ENCODE peak calls at places on chromosomes 5 and 9, in six cellular contexts. One of them, this sample, is unnamed.

GRCh38 chr9:95810814-95811213 is 64.7 kb upstream of the ERCC6L2 start:
- DNase-seq in prostate gland: no peak
- DNase-seq in IMR-90: no peak
- DNase-seq in GM06990: no peak
- DNase-seq in right atrium auricular region: no peak
- DNase-seq in AG10803: no peak
- DNase-seq in this sample: no peak

GRCh38 chr5:113029614-113030013 is 53.0 kb downstream of the DCP2 start:
- DNase-seq in prostate gland: no peak
- DNase-seq in GM06990: no peak
- DNase-seq in right atrium auricular region: no peak
- DNase-seq in IMR-90: peak; percentile 31
- DNase-seq in AG10803: peak; percentile 74
- DNase-seq in this sample: peak; percentile 63

GRCh38 chr9:122364783-122365150 is 6.1 kb upstream of the PTGS1 start:
- DNase-seq in prostate gland: no peak
- DNase-seq in IMR-90: peak; percentile 44
- DNase-seq in AG10803: peak; percentile 87
- DNase-seq in right atrium auricular region: peak; percentile 87
- DNase-seq in GM06990: no peak
- DNase-seq in this sample: no peak

GRCh38 chr5:56625577-56625976 is 189.8 kb upstream of the MAP3K1 start:
- DNase-seq in right atrium auricular region: no peak
- DNase-seq in AG10803: peak; percentile 96
- DNase-seq in prostate gland: no peak
- DNase-seq in IMR-90: peak; percentile 96
- DNase-seq in GM06990: no peak
- DNase-seq in this sample: peak; percentile 93

GRCh38 chr5:16742938-16743337 is 126.1 kb upstream of the RETREG1 start:
- DNase-seq in prostate gland: no peak
- DNase-seq in AG10803: no peak
- DNase-seq in GM06990: no peak
- DNase-seq in right atrium auricular region: no peak
- DNase-seq in IMR-90: peak; percentile 61
- DNase-seq in this sample: peak; percentile 53

GRCh38 chr5:117488976-117489500 is 914.4 kb upstream of the SEMA6A start:
- DNase-seq in IMR-90: no peak
- DNase-seq in GM06990: no peak
- DNase-seq in right atrium auricular region: no peak
- DNase-seq in AG10803: no peak
- DNase-seq in prostate gland: no peak
- DNase-seq in this sample: no peak

GRCh38 chr9:10612649-10613398 is at the start of gene PTPRD:
- DNase-seq in right atrium auricular region: no peak
- DNase-seq in GM06990: peak; percentile 1
- DNase-seq in AG10803: peak; percentile 1
- DNase-seq in prostate gland: no peak
- DNase-seq in IMR-90: peak; percentile 5
- DNase-seq in this sample: peak; percentile 27

GRCh38 chr5:17305964-17306725 is 88.7 kb downstream of the BASP1 start:
- DNase-seq in IMR-90: peak; percentile 84
- DNase-seq in right atrium auricular region: peak; percentile 84
- DNase-seq in GM06990: no peak
- DNase-seq in prostate gland: peak; percentile 92
- DNase-seq in AG10803: peak; percentile 77
- DNase-seq in this sample: peak; percentile 83

GRCh38 chr9:5113994-5114748 is 71.3 kb downstream of the INSL6 start:
- DNase-seq in GM06990: peak; percentile 5
- DNase-seq in IMR-90: no peak
- DNase-seq in prostate gland: no peak
- DNase-seq in right atrium auricular region: no peak
- DNase-seq in AG10803: no peak
- DNase-seq in this sample: no peak

GRCh38 chr5:166499452-166500240 is 1791.8 kb upstream of the WWC1 start:
- DNase-seq in AG10803: no peak
- DNase-seq in IMR-90: no peak
- DNase-seq in prostate gland: no peak
- DNase-seq in right atrium auricular region: no peak
- DNase-seq in GM06990: no peak
- DNase-seq in this sample: no peak

GRCh38 chr9:77750284-77750683 is 102.2 kb upstream of the GNA14 start:
- DNase-seq in IMR-90: peak; percentile 60
- DNase-seq in AG10803: peak; percentile 23
- DNase-seq in prostate gland: no peak
- DNase-seq in right atrium auricular region: no peak
- DNase-seq in GM06990: no peak
- DNase-seq in this sample: peak; percentile 71

GRCh38 chr9:87324613-87325194 is 173.0 kb upstream of the DAPK1 start:
- DNase-seq in prostate gland: peak; percentile 36
- DNase-seq in AG10803: peak; percentile 72
- DNase-seq in GM06990: no peak
- DNase-seq in right atrium auricular region: no peak
- DNase-seq in IMR-90: peak; percentile 68
- DNase-seq in this sample: peak; percentile 79

GRCh38 chr9:111271481-111272080 is 58.4 kb downstream of the OR2K2 start:
- DNase-seq in right atrium auricular region: no peak
- DNase-seq in GM06990: no peak
- DNase-seq in AG10803: peak; percentile 13
- DNase-seq in IMR-90: peak; percentile 65
- DNase-seq in prostate gland: no peak
- DNase-seq in this sample: no peak

GRCh38 chr5:114561415-114561814 is 199.5 kb downstream of the KCNN2 start:
- DNase-seq in AG10803: no peak
- DNase-seq in prostate gland: no peak
- DNase-seq in GM06990: no peak
- DNase-seq in IMR-90: no peak
- DNase-seq in right atrium auricular region: no peak
- DNase-seq in this sample: no peak

GRCh38 chr5:76615759-76616158 is 7.4 kb downstream of the F2RL2 start:
- DNase-seq in AG10803: no peak
- DNase-seq in prostate gland: no peak
- DNase-seq in IMR-90: peak; percentile 68
- DNase-seq in right atrium auricular region: no peak
- DNase-seq in GM06990: no peak
- DNase-seq in this sample: no peak

GRCh38 chr5:164597293-164597900 is 1092.0 kb downstream of the MAT2B start:
- DNase-seq in prostate gland: no peak
- DNase-seq in IMR-90: no peak
- DNase-seq in GM06990: no peak
- DNase-seq in AG10803: no peak
- DNase-seq in right atrium auricular region: no peak
- DNase-seq in this sample: peak; percentile 1

GRCh38 chr5:168843277-168843997 is 264.3 kb upstream of the PANK3 start:
- DNase-seq in AG10803: peak; percentile 58
- DNase-seq in right atrium auricular region: no peak
- DNase-seq in IMR-90: no peak
- DNase-seq in prostate gland: no peak
- DNase-seq in GM06990: no peak
- DNase-seq in this sample: peak; percentile 66

GRCh38 chr5:43044181-43044914 is 4.2 kb upstream of the ANXA2R start:
- DNase-seq in IMR-90: peak; percentile 68
- DNase-seq in prostate gland: no peak
- DNase-seq in GM06990: no peak
- DNase-seq in AG10803: peak; percentile 39
- DNase-seq in right atrium auricular region: no peak
- DNase-seq in this sample: no peak

GRCh38 chr9:128625391-128626145 is 31.1 kb downstream of the DYNC2I2 start:
- DNase-seq in GM06990: no peak
- DNase-seq in IMR-90: no peak
- DNase-seq in AG10803: peak; percentile 61
- DNase-seq in prostate gland: no peak
- DNase-seq in right atrium auricular region: no peak
- DNase-seq in this sample: no peak
- TF ChIP-seq CTCF in GM06990: no peak
- TF ChIP-seq CTCF in IMR-90: no peak
- TF ChIP-seq CTCF in AG10803: peak; percentile 7
- TF ChIP-seq CTCF in prostate gland: no peak
- TF ChIP-seq CTCF in right atrium auricular region: no peak
- TF ChIP-seq CTCF in this sample: no peak

DNA sequence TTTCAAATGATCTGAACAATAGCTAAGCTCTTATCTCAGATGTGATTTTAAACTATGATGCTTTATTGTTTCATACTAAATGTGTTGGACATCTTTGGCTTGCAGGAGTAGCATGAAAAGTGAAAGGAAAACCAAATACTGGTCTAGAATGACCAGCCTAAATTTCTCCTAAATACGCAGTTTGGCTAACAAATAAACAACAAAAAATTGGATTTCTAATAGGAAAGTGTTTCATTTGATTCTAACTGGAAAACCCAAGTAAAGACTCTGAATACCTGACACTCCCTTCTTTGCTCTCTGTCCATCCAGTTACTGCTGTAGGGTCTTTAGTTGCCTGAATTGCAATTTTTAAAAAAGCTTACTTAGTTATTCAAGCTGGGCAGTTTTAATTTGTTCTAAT is 111.7 kb upstream of the ACOT12 start:
- DNase-seq in right atrium auricular region: no peak
- DNase-seq in IMR-90: no peak
- DNase-seq in AG10803: no peak
- DNase-seq in prostate gland: no peak
- DNase-seq in GM06990: no peak
- DNase-seq in this sample: no peak
- H3K4me3 ChIP-seq in right atrium auricular region: no peak overlapping the region
- H3K4me3 ChIP-seq in IMR-90: no peak overlapping the region
- H3K4me3 ChIP-seq in AG10803: no peak overlapping the region
- H3K4me3 ChIP-seq in prostate gland: no peak overlapping the region
- H3K4me3 ChIP-seq in GM06990: no peak overlapping the region
- H3K4me3 ChIP-seq in this sample: no peak overlapping the region

GRCh38 chr5:146461319-146461718 is 14.2 kb downstream of the TCERG1 start:
- DNase-seq in prostate gland: no peak
- DNase-seq in IMR-90: peak; percentile 20
- DNase-seq in GM06990: no peak
- DNase-seq in right atrium auricular region: no peak
- DNase-seq in AG10803: peak; percentile 15
- DNase-seq in this sample: peak; percentile 8

GRCh38 chr5:146463446-146463845 is 16.3 kb downstream of the TCERG1 start:
- DNase-seq in IMR-90: no peak
- DNase-seq in AG10803: no peak
- DNase-seq in prostate gland: no peak
- DNase-seq in GM06990: no peak
- DNase-seq in right atrium auricular region: no peak
- DNase-seq in this sample: no peak

GRCh38 chr5:146467729-146468128 is 20.6 kb downstream of the TCERG1 start:
- DNase-seq in AG10803: no peak
- DNase-seq in right atrium auricular region: no peak
- DNase-seq in IMR-90: no peak
- DNase-seq in GM06990: no peak
- DNase-seq in prostate gland: no peak
- DNase-seq in this sample: no peak

GRCh38 chr5:146466521-146467349 is 19.6 kb downstream of the TCERG1 start:
- DNase-seq in GM06990: no peak
- DNase-seq in right atrium auricular region: no peak
- DNase-seq in prostate gland: no peak
- DNase-seq in AG10803: peak; percentile 23
- DNase-seq in IMR-90: peak; percentile 37
- DNase-seq in this sample: peak; percentile 50
- TF ChIP-seq CTCF in GM06990: peak; percentile 41
- TF ChIP-seq CTCF in right atrium auricular region: no peak
- TF ChIP-seq CTCF in prostate gland: peak; percentile 40
- TF ChIP-seq CTCF in AG10803: peak; percentile 56
- TF ChIP-seq CTCF in IMR-90: peak; percentile 58
- TF ChIP-seq CTCF in this sample: peak; percentile 57

GRCh38 chr5:176608937-176609723 is 826 bp downstream of the GPRIN1 start:
- DNase-seq in prostate gland: no peak
- DNase-seq in right atrium auricular region: no peak
- DNase-seq in AG10803: no peak
- DNase-seq in IMR-90: no peak
- DNase-seq in GM06990: peak; percentile 58
- DNase-seq in this sample: no peak
- H3K4me3 ChIP-seq in prostate gland: peak overlapping the region; percentile 37
- H3K4me3 ChIP-seq in right atrium auricular region: peak overlapping the region; percentile 68
- H3K4me3 ChIP-seq in AG10803: peak overlapping the region; percentile 51
- H3K4me3 ChIP-seq in IMR-90: peak overlapping the region; percentile 74
- H3K4me3 ChIP-seq in GM06990: peak overlapping the region; percentile 68
- H3K4me3 ChIP-seq in this sample: peak overlapping the region; percentile 46

DNA sequence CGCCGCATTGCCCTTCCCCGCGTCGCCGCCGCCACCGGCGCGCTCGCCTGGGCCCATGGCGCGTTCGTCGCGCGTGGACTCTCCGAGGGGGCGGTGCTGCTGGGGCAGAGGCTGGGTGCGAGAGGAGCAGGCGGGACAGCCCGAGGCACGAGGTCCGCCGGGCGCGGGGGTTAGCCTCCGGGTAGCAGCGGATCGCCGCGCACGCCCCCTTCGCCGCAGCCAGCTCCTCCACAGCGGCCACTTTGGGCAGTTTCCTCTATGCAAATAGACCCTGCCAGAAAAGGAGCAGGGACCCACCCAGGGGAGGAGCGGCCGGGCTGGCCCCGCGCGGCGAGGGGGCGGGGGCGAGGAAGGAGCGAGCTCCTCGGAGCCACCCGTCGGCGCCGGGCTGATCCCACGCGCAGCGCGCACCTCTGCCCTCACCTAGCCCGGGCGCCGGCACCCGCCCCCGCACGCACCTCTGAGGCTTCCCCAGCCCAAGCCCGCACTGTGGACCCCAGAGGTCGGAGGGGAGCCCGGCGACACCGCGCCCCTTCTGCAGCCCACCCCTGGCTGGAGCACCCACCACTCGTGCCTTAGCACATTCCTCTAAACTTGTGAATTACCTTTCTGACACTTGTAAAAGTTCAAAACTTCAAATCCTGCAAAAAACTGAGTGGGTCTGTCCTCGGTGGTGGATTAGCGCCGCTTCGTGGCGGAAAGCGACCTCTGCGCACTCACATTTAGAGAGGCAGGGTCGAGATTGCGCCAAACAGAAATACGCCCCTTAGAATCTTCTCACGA is at the start of gene COL23A1:
- DNase-seq in AG10803: peak; percentile 27
- DNase-seq in GM06990: peak; percentile 44
- DNase-seq in IMR-90: peak; percentile 43
- DNase-seq in right atrium auricular region: no peak
- DNase-seq in prostate gland: no peak
- DNase-seq in this sample: peak; percentile 47
- TF ChIP-seq CTCF in AG10803: peak; percentile 70
- TF ChIP-seq CTCF in GM06990: peak; percentile 75
- TF ChIP-seq CTCF in IMR-90: peak; percentile 61
- TF ChIP-seq CTCF in right atrium auricular region: peak; percentile 54
- TF ChIP-seq CTCF in prostate gland: peak; percentile 68
- TF ChIP-seq CTCF in this sample: peak; percentile 70

GRCh38 chr5:173328896-173329369 is 719 bp upstream of the STC2 start:
- DNase-seq in prostate gland: no peak
- DNase-seq in AG10803: peak; percentile 82
- DNase-seq in IMR-90: peak; percentile 80
- DNase-seq in GM06990: peak; percentile 44
- DNase-seq in right atrium auricular region: no peak
- DNase-seq in this sample: peak; percentile 86

GRCh38 chr5:173326501-173326960 is 1.7 kb downstream of the STC2 start:
- DNase-seq in IMR-90: peak; percentile 92
- DNase-seq in prostate gland: no peak
- DNase-seq in GM06990: no peak
- DNase-seq in right atrium auricular region: no peak
- DNase-seq in AG10803: peak; percentile 95
- DNase-seq in this sample: peak; percentile 91

GRCh38 chr5:173329370-173330150 is 1.3 kb upstream of the STC2 start:
- DNase-seq in GM06990: peak; percentile 67
- DNase-seq in prostate gland: no peak
- DNase-seq in IMR-90: no peak
- DNase-seq in AG10803: peak; percentile 54
- DNase-seq in right atrium auricular region: no peak
- DNase-seq in this sample: no peak

GRCh38 chr5:173327084-173327947 is 898 bp downstream of the STC2 start:
- DNase-seq in AG10803: peak; percentile 68
- DNase-seq in right atrium auricular region: no peak
- DNase-seq in prostate gland: no peak
- DNase-seq in IMR-90: peak; percentile 58
- DNase-seq in GM06990: peak; percentile 33
- DNase-seq in this sample: peak; percentile 75

GRCh38 chr5:173327948-173328895 is at the start of gene STC2:
- DNase-seq in GM06990: peak; percentile 69
- DNase-seq in prostate gland: peak; percentile 62
- DNase-seq in IMR-90: peak; percentile 94
- DNase-seq in AG10803: peak; percentile 94
- DNase-seq in right atrium auricular region: peak; percentile 83
- DNase-seq in this sample: peak; percentile 93
- H3K4me3 ChIP-seq in GM06990: peak within 1 kb of the TSS; percentile 62
- H3K4me3 ChIP-seq in prostate gland: peak within 1 kb of the TSS; percentile 19
- H3K4me3 ChIP-seq in IMR-90: peak within 1 kb of the TSS; percentile 89
- H3K4me3 ChIP-seq in AG10803: peak within 1 kb of the TSS; percentile 98
- H3K4me3 ChIP-seq in right atrium auricular region: peak within 1 kb of the TSS; percentile 54
- H3K4me3 ChIP-seq in this sample: peak within 1 kb of the TSS; percentile 85

This sample was measured in cardiac fibroblast.